ENCODE peak calls at places on chromosome 2, in ten cellular contexts. One of them, this sample, is unnamed.

GRCh38 chr2:128438586-128438985 is 119.9 kb upstream of the HS6ST1 start:
- DNase-seq in OCI-LY7: no peak
- DNase-seq in astrocyte of the spinal cord: no peak
- DNase-seq in Jurkat, Clone E6-1: no peak
- DNase-seq in nucleus accumbens: no peak
- DNase-seq in CD8-positive, alpha-beta memory T cell: no peak
- DNase-seq in RWPE1: no peak
- DNase-seq in NCI-H748 treated with DMSO at 0.1 percent for 48 hours: no peak
- DNase-seq in activated effector memory CD4-positive, alpha-beta T cell treated with anti-CD3 and anti-CD28 coated beads, Interleukin-2, amount 50 U/mL, for 16 hours: peak
- DNase-seq in nephron progenitor cell: no peak
- DNase-seq in this sample: no peak

GRCh38 chr2:96730212-96730611 is 9.7 kb downstream of the LMAN2L start:
- DNase-seq in OCI-LY7: no peak
- DNase-seq in astrocyte of the spinal cord: peak
- DNase-seq in Jurkat, Clone E6-1: no peak
- DNase-seq in nucleus accumbens: no peak
- DNase-seq in CD8-positive, alpha-beta memory T cell: no peak
- DNase-seq in RWPE1: peak
- DNase-seq in NCI-H748 treated with DMSO at 0.1 percent for 48 hours: no peak
- DNase-seq in activated effector memory CD4-positive, alpha-beta T cell treated with anti-CD3 and anti-CD28 coated beads, Interleukin-2, amount 50 U/mL, for 16 hours: no peak
- DNase-seq in nephron progenitor cell: no peak
- DNase-seq in this sample: no peak

GRCh38 chr2:96819101-96819875 is 3.2 kb downstream of the CNNM3 start:
- DNase-seq in OCI-LY7: no peak
- DNase-seq in astrocyte of the spinal cord: no peak
- DNase-seq in Jurkat, Clone E6-1: no peak
- DNase-seq in nucleus accumbens: no peak
- DNase-seq in CD8-positive, alpha-beta memory T cell: no peak
- DNase-seq in RWPE1: no peak
- DNase-seq in NCI-H748 treated with DMSO at 0.1 percent for 48 hours: no peak
- DNase-seq in activated effector memory CD4-positive, alpha-beta T cell treated with anti-CD3 and anti-CD28 coated beads, Interleukin-2, amount 50 U/mL, for 16 hours: no peak
- DNase-seq in nephron progenitor cell: no peak
- DNase-seq in this sample: no peak

GRCh38 chr2:21317131-21317530 is 193.4 kb downstream of the TDRD15 start:
- DNase-seq in OCI-LY7: peak
- DNase-seq in astrocyte of the spinal cord: peak
- DNase-seq in Jurkat, Clone E6-1: peak
- DNase-seq in nucleus accumbens: peak
- DNase-seq in CD8-positive, alpha-beta memory T cell: no peak
- DNase-seq in RWPE1: peak
- DNase-seq in NCI-H748 treated with DMSO at 0.1 percent for 48 hours: peak
- DNase-seq in activated effector memory CD4-positive, alpha-beta T cell treated with anti-CD3 and anti-CD28 coated beads, Interleukin-2, amount 50 U/mL, for 16 hours: no peak
- DNase-seq in nephron progenitor cell: peak
- DNase-seq in this sample: no peak

GRCh38 chr2:218582085-218582484 is 13.4 kb downstream of the CNOT9 start:
- DNase-seq in OCI-LY7: no peak
- DNase-seq in astrocyte of the spinal cord: peak
- DNase-seq in Jurkat, Clone E6-1: no peak
- DNase-seq in nucleus accumbens: no peak
- DNase-seq in CD8-positive, alpha-beta memory T cell: no peak
- DNase-seq in RWPE1: peak
- DNase-seq in NCI-H748 treated with DMSO at 0.1 percent for 48 hours: no peak
- DNase-seq in activated effector memory CD4-positive, alpha-beta T cell treated with anti-CD3 and anti-CD28 coated beads, Interleukin-2, amount 50 U/mL, for 16 hours: no peak
- DNase-seq in nephron progenitor cell: no peak
- DNase-seq in this sample: no peak

GRCh38 chr2:218260742-218261423 is at the start of gene GPBAR1:
- DNase-seq in OCI-LY7: no peak
- DNase-seq in astrocyte of the spinal cord: no peak
- DNase-seq in Jurkat, Clone E6-1: no peak
- DNase-seq in nucleus accumbens: no peak
- DNase-seq in CD8-positive, alpha-beta memory T cell: no peak
- DNase-seq in RWPE1: no peak
- DNase-seq in NCI-H748 treated with DMSO at 0.1 percent for 48 hours: no peak
- DNase-seq in activated effector memory CD4-positive, alpha-beta T cell treated with anti-CD3 and anti-CD28 coated beads, Interleukin-2, amount 50 U/mL, for 16 hours: peak
- DNase-seq in nephron progenitor cell: peak
- DNase-seq in this sample: no peak

GRCh38 chr2:201777043-201777442 is 3.7 kb downstream of the ALS2 start:
- DNase-seq in OCI-LY7: no peak
- DNase-seq in astrocyte of the spinal cord: no peak
- DNase-seq in Jurkat, Clone E6-1: no peak
- DNase-seq in nucleus accumbens: no peak
- DNase-seq in CD8-positive, alpha-beta memory T cell: no peak
- DNase-seq in RWPE1: no peak
- DNase-seq in NCI-H748 treated with DMSO at 0.1 percent for 48 hours: no peak
- DNase-seq in activated effector memory CD4-positive, alpha-beta T cell treated with anti-CD3 and anti-CD28 coated beads, Interleukin-2, amount 50 U/mL, for 16 hours: no peak
- DNase-seq in nephron progenitor cell: no peak
- DNase-seq in this sample: no peak

GRCh38 chr2:238457927-238458324 is 31.2 kb downstream of the ASB1 start:
- DNase-seq in OCI-LY7: no peak
- DNase-seq in astrocyte of the spinal cord: no peak
- DNase-seq in Jurkat, Clone E6-1: no peak
- DNase-seq in nucleus accumbens: no peak
- DNase-seq in CD8-positive, alpha-beta memory T cell: no peak
- DNase-seq in RWPE1: no peak
- DNase-seq in NCI-H748 treated with DMSO at 0.1 percent for 48 hours: no peak
- DNase-seq in activated effector memory CD4-positive, alpha-beta T cell treated with anti-CD3 and anti-CD28 coated beads, Interleukin-2, amount 50 U/mL, for 16 hours: no peak
- DNase-seq in nephron progenitor cell: no peak
- DNase-seq in this sample: no peak

GRCh38 chr2:72952961-72953360 is 35.6 kb downstream of the EMX1 start:
- DNase-seq in OCI-LY7: no peak
- DNase-seq in astrocyte of the spinal cord: no peak
- DNase-seq in Jurkat, Clone E6-1: no peak
- DNase-seq in nucleus accumbens: no peak
- DNase-seq in CD8-positive, alpha-beta memory T cell: no peak
- DNase-seq in RWPE1: no peak
- DNase-seq in NCI-H748 treated with DMSO at 0.1 percent for 48 hours: no peak
- DNase-seq in activated effector memory CD4-positive, alpha-beta T cell treated with anti-CD3 and anti-CD28 coated beads, Interleukin-2, amount 50 U/mL, for 16 hours: no peak
- DNase-seq in nephron progenitor cell: no peak
- DNase-seq in this sample: no peak

GRCh38 chr2:203532957-203533695 is 2.0 kb downstream of the RAPH1 start:
- DNase-seq in OCI-LY7: no peak
- DNase-seq in astrocyte of the spinal cord: peak
- DNase-seq in Jurkat, Clone E6-1: no peak
- DNase-seq in nucleus accumbens: peak
- DNase-seq in CD8-positive, alpha-beta memory T cell: no peak
- DNase-seq in RWPE1: peak
- DNase-seq in NCI-H748 treated with DMSO at 0.1 percent for 48 hours: no peak
- DNase-seq in activated effector memory CD4-positive, alpha-beta T cell treated with anti-CD3 and anti-CD28 coated beads, Interleukin-2, amount 50 U/mL, for 16 hours: no peak
- DNase-seq in nephron progenitor cell: peak
- DNase-seq in this sample: no peak

GRCh38 chr2:229060147-229060546 is 210.9 kb downstream of the PID1 start:
- DNase-seq in OCI-LY7: no peak
- DNase-seq in astrocyte of the spinal cord: no peak
- DNase-seq in Jurkat, Clone E6-1: no peak
- DNase-seq in nucleus accumbens: no peak
- DNase-seq in CD8-positive, alpha-beta memory T cell: no peak
- DNase-seq in RWPE1: no peak
- DNase-seq in NCI-H748 treated with DMSO at 0.1 percent for 48 hours: no peak
- DNase-seq in activated effector memory CD4-positive, alpha-beta T cell treated with anti-CD3 and anti-CD28 coated beads, Interleukin-2, amount 50 U/mL, for 16 hours: no peak
- DNase-seq in nephron progenitor cell: no peak
- DNase-seq in this sample: no peak